ENCODE peak calls at places on chromosome 13, in eight cellular contexts. Z, E, Y, F, P, M, N and L are unnamed samples.
A peak's percentile ranks its signal among the peaks of the same experiment; 100 is the strongest.

GRCh38 chr13:109778102-109778542 is 8.3 kb downstream of the IRS2 start:
- DNase-seq in Z (no peak), E (no peak), Y (peak; percentile 81), F (no peak), P (no peak), M (peak; percentile 49), N (no peak), L (no peak)

GRCh38 chr13:21695536-21695935 is 24.7 kb downstream of the FGF9 start:
- DNase-seq in Z (no peak), E (no peak), Y (no peak), F (no peak), P (no peak), M (no peak), N (no peak), L (no peak)

GRCh38 chr13:101640797-101641400 is 188.4 kb downstream of the ITGBL1 start:
- DNase-seq in Z (no peak), E (no peak), Y (peak; percentile 35), F (peak; percentile 34), P (no peak), M (peak; percentile 77), N (no peak), L (no peak)

GRCh38 chr13:50459046-50459445 is 384.4 kb downstream of the DLEU7 start:
- DNase-seq in Z (no peak), E (no peak), Y (no peak), F (no peak), P (no peak), M (no peak), N (no peak), L (no peak)

GRCh38 chr13:112444416-112445399 is 68.6 kb downstream of the SPACA7 start:
- DNase-seq in Z (peak; percentile 67), E (no peak), Y (no peak), F (no peak), P (no peak), M (no peak), N (no peak), L (peak; percentile 58)

GRCh38 chr13:102141625-102142472 is 260.0 kb downstream of the FGF14 start:
- DNase-seq in Z (no peak), E (no peak), Y (peak; percentile 31), F (no peak), P (no peak), M (peak; percentile 18), N (no peak), L (no peak)

GRCh38 chr13:74128171-74128767 is 5.9 kb downstream of the KLF12 start:
- DNase-seq in Z (no peak), E (no peak), Y (peak; percentile 29), F (peak; percentile 71), P (no peak), M (peak; percentile 23), N (no peak), L (peak; percentile 8)

GRCh38 chr13:106690779-106691178 is 122.8 kb upstream of the ARGLU1 start:
- DNase-seq in Z (no peak), E (no peak), Y (no peak), F (no peak), P (no peak), M (no peak), N (no peak), L (no peak)

GRCh38 chr13:50345804-50346203 is 330.6 kb downstream of the KCNRG start:
- DNase-seq in Z (no peak), E (no peak), Y (no peak), F (no peak), P (no peak), M (no peak), N (no peak), L (no peak)

GRCh38 chr13:28349901-28350654 is 144.8 kb downstream of the FLT1 start:
- DNase-seq in Z (no peak), E (no peak), Y (no peak), F (no peak), P (no peak), M (no peak), N (no peak), L (no peak)

GRCh38 chr13:73466561-73466960 is 407.8 kb downstream of the KLF5 start:
- DNase-seq in Z (no peak), E (no peak), Y (peak; percentile 24), F (no peak), P (no peak), M (no peak), N (no peak), L (no peak)

GRCh38 chr13:97328222-97328790 is 105.7 kb upstream of the RAP2A start:
- DNase-seq in Z (no peak), E (no peak), Y (no peak), F (peak; percentile 27), P (no peak), M (peak; percentile 83), N (no peak), L (no peak)